ENCODE peak calls at places on chromosomes 2 and 18, in seven cellular contexts. Y, T, E, S, M, D and I are unnamed samples.

GRCh38 chr2:2101924-2102323 is 229.2 kb downstream of the MYT1L start:
- DNase-seq in D (no peak), T (no peak), Y (no peak), E (no peak), S (no peak), M (no peak), I (no peak)

GRCh38 chr2:159156834-159157233 is 129.7 kb downstream of the WDSUB1 start:
- DNase-seq in D (no peak), M (no peak), T (no peak), E (no peak), Y (no peak), S (no peak), I (no peak)

GRCh38 chr2:230714122-230714453 is 1.4 kb downstream of the CAB39 start:
- DNase-seq in S (peak; percentile 20), D (no peak), Y (no peak), M (peak; percentile 12), E (no peak), T (no peak), I (no peak)

GRCh38 chr2:42493885-42494433 is at the start of gene KCNG3:
- DNase-seq in S (peak; percentile 84), D (peak; percentile 63), M (no peak), T (peak; percentile 81), E (no peak), Y (peak; percentile 52), I (no peak)

GRCh38 chr18:40124107-40124506 is 1830.9 kb upstream of the PIK3C3 start:
- DNase-seq in M (no peak), Y (no peak), D (no peak), S (no peak), T (no peak), E (no peak), I (no peak)

GRCh38 chr2:230327418-230328154 is 593 bp downstream of the SP140L start:
- DNase-seq in S (peak; percentile 45), E (no peak), Y (no peak), T (no peak), D (no peak), M (no peak), I (no peak)

GRCh38 chr2:240711296-240711695 is 19.6 kb downstream of the AQP12A start:
- DNase-seq in M (no peak), D (no peak), T (no peak), S (no peak), Y (no peak), E (no peak), I (no peak)

GRCh38 chr2:40721595-40721994 is 269.7 kb upstream of the SLC8A1 start:
- DNase-seq in M (no peak), Y (no peak), E (no peak), D (no peak), S (no peak), T (no peak), I (no peak)

GRCh38 chr18:31679133-31679731 is 5.1 kb downstream of the B4GALT6 start:
- DNase-seq in M (no peak), S (no peak), D (no peak), T (no peak), Y (no peak), E (peak; percentile 63), I (no peak)

GRCh38 chr18:62281684-62282083 is 43.4 kb upstream of the TNFRSF11A start:
- DNase-seq in Y (no peak), S (no peak), E (no peak), T (no peak), M (no peak), D (no peak), I (no peak)

GRCh38 chr2:20478961-20479360 is 32.1 kb downstream of the RHOB start:
- DNase-seq in S (no peak), Y (peak; percentile 12), T (peak; percentile 42), D (no peak), E (no peak), M (no peak), I (no peak)

GRCh38 chr2:240509667-240510512 is 47.9 kb downstream of the ANKMY1 start:
- DNase-seq in Y (no peak), D (no peak), S (no peak), M (no peak), T (no peak), E (no peak), I (no peak)

GRCh38 chr2:11567631-11568031 is 33.8 kb downstream of the GREB1 start:
- DNase-seq in M (no peak), Y (peak; percentile 38), T (peak; percentile 44), E (no peak), D (no peak), S (no peak), I (no peak)

GRCh38 chr2:30293303-30293912 is 62.1 kb downstream of the LBH start:
- DNase-seq in E (peak; percentile 28), D (no peak), Y (peak; percentile 46), M (no peak), T (no peak), S (no peak), I (no peak)

DNA sequence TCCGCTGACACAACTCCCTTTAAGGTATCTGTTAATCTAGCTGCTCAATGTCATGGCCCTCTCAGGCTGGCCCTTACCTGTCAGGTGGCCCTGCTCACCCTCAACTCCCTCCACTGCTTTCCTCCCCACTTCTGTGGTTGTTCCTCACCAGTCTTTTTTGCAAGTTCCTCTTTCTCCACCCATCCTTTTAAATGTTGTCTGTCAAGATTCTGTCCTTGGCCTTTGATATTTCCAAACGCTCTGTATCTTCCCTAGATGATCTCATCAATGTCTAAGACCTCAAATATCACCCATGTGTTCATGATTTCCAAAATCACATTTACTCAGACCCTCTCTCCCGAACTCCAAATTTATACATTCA is 3.5 kb downstream of the PTPN2 start:
- DNase-seq in S (no peak), E (no peak), D (no peak), Y (no peak), T (no peak), M (no peak), I (no peak)
- H3K4me1 ChIP-seq in S (no peaks in the 10 kb centered on the region), E (peaks cover 18% of the 10 kb centered on the region), D (peaks cover 49% of the 10 kb centered on the region), Y (no peaks in the 10 kb centered on the region), T (no peaks in the 10 kb centered on the region), M (peaks cover 16% of the 10 kb centered on the region), I (peaks cover 12% of the 10 kb centered on the region)

GRCh38 chr18:50181590-50181989 is 13.4 kb downstream of the MYO5B start:
- DNase-seq in M (no peak), D (no peak), E (no peak), Y (no peak), T (no peak), S (no peak), I (no peak)
- TF ChIP-seq POLR2A in M (no peak), D (no peak), E (no peak), Y (no peak), T (no peak), S (no peak), I (no peak)

GRCh38 chr18:79509536-79509930 is 113.8 kb downstream of the NFATC1 start:
- DNase-seq in S (peak; percentile 4), Y (peak; percentile 9), E (no peak), D (no peak), M (no peak), T (peak; percentile 52), I (no peak)

GRCh38 chr18:79506191-79507075 is 110.7 kb downstream of the NFATC1 start:
- DNase-seq in T (peak; percentile 86), Y (peak; percentile 47), S (peak; percentile 11), D (no peak), M (no peak), E (no peak), I (no peak)

GRCh38 chr18:79507076-79507545 is 111.4 kb downstream of the NFATC1 start:
- DNase-seq in D (peak; percentile 69), E (no peak), S (peak; percentile 39), M (peak; percentile 52), T (peak; percentile 88), Y (peak; percentile 63), I (no peak)

GRCh38 chr18:79508565-79509535 is 113.1 kb downstream of the NFATC1 start:
- DNase-seq in D (no peak), E (no peak), S (peak; percentile 51), T (peak; percentile 70), Y (peak; percentile 19), M (no peak), I (no peak)

GRCh38 chr18:79507546-79508480 is 112.1 kb downstream of the NFATC1 start:
- DNase-seq in M (peak; percentile 57), Y (peak; percentile 79), S (peak; percentile 60), T (peak; percentile 95), D (peak; percentile 67), E (no peak), I (no peak)
- H3K4me1 ChIP-seq in M (peaks cover 32% of the 10 kb centered on the region), Y (peaks cover 7% of the 10 kb centered on the region), S (peaks cover 14% of the 10 kb centered on the region), T (no peaks in the 10 kb centered on the region), D (peaks cover 30% of the 10 kb centered on the region), E (no peaks in the 10 kb centered on the region), I (peaks cover 18% of the 10 kb centered on the region)

GRCh38 chr2:172804423-172804822 is 68.8 kb downstream of the RAPGEF4 start:
- DNase-seq in T (no peak), D (no peak), Y (no peak), S (no peak), E (no peak), M (no peak), I (no peak)

GRCh38 chr2:172811027-172811426 is 75.4 kb downstream of the RAPGEF4 start:
- DNase-seq in D (no peak), E (no peak), M (no peak), S (no peak), T (no peak), Y (no peak), I (no peak)

GRCh38 chr2:172807011-172807410 is 71.4 kb downstream of the RAPGEF4 start:
- DNase-seq in E (no peak), M (no peak), D (no peak), T (no peak), S (no peak), Y (no peak), I (no peak)

GRCh38 chr2:172806426-172807008 is 70.9 kb downstream of the RAPGEF4 start:
- DNase-seq in S (no peak), E (peak; percentile 37), Y (no peak), T (no peak), M (no peak), D (no peak), I (no peak)
- TF ChIP-seq POLR2A in S (no peak), E (no peak), Y (no peak), T (no peak), M (no peak), D (no peak), I (no peak)

GRCh38 chr2:132540166-132540565 is 123.6 kb downstream of the GPR39 start:
- DNase-seq in D (no peak), Y (no peak), T (no peak), S (no peak), M (no peak), E (no peak), I (no peak)
- H3K4me1 ChIP-seq in D (no peaks in the 10 kb centered on the region), Y (no peaks in the 10 kb centered on the region), T (no peaks in the 10 kb centered on the region), S (no peaks in the 10 kb centered on the region), M (no peaks in the 10 kb centered on the region), E (no peaks in the 10 kb centered on the region), I (no peaks in the 10 kb centered on the region)

GRCh38 chr18:79167526-79168190 is 98.5 kb downstream of the ATP9B start:
- DNase-seq in E (no peak), T (no peak), M (no peak), S (no peak), Y (no peak), D (no peak), I (no peak)
- TF ChIP-seq POLR2A in E (no peak), T (no peak), M (no peak), S (no peak), Y (no peak), D (no peak), I (no peak)

DNA sequence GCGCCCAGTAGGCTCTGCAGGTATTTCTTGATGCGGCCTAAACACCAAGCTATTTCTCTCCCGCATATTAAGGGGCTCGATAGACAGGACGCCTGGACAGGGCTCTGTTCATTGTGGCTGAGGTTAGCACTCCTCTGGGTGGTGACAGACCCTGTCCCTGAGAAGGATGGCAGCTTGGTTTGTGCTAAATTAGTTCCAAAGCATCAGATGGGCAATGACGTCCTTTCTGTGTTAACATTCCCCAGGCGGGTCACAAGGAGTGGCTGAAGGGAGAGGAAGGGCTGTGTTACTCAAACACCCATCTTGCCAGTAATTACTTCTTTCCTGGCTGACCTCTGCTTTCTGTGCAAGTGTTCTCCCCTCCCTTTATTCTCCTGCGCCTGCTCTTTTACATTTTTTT is 75.0 kb downstream of the TMEM247 start:
- DNase-seq in M (peak; percentile 55), E (no peak), D (no peak), Y (no peak), S (no peak), T (peak; percentile 80), I (no peak)
- H3K4me1 ChIP-seq in M (peaks cover 88% of the 10 kb centered on the region), E (no peaks in the 10 kb centered on the region), D (peaks cover 43% of the 10 kb centered on the region), Y (no peaks in the 10 kb centered on the region), S (no peaks in the 10 kb centered on the region), T (no peaks in the 10 kb centered on the region), I (peaks cover 8% of the 10 kb centered on the region)